ENCODE peak calls at places on chromosomes 13 and 19, in seven cellular contexts. O is transverse colon, G is breast epithelium, P is HepG2, I is suprapubic skin, M is GM23338, N is upper lobe of left lung. T is an unnamed sample.

GRCh38 chr19:40908981-40909380 is 26.9 kb upstream of the CYP2A7 start:
- DNase-seq in M (peak; percentile 56), I (no peak), O (no peak), P (no peak), G (no peak), N (no peak), T (peak; percentile 66)

GRCh38 chr13:33927315-33927714 is 109.4 kb downstream of the RFC3 start:
- DNase-seq in I (no peak), P (no peak), O (no peak), G (no peak), M (no peak), N (no peak), T (no peak)

GRCh38 chr13:34035676-34036325 is 217.9 kb downstream of the RFC3 start:
- DNase-seq in G (no peak), P (peak; percentile 57), I (no peak), N (no peak), M (no peak), O (no peak), T (no peak)

GRCh38 chr19:45423033-45423588 is 606 bp downstream of the ERCC1 start:
- DNase-seq in G (no peak), O (peak; percentile 99), I (peak; percentile 97), M (no peak), N (no peak), P (no peak), T (no peak)

GRCh38 chr13:88459335-88459734 is 788.2 kb downstream of the SLITRK5 start:
- DNase-seq in G (no peak), P (no peak), M (no peak), I (no peak), N (no peak), O (no peak), T (no peak)

GRCh38 chr19:45919678-45920077 is 5.1 kb upstream of the NANOS2 start:
- DNase-seq in I (no peak), O (no peak), M (peak; percentile 33), N (no peak), P (no peak), G (no peak), T (no peak)

GRCh38 chr19:11450570-11451326 is 15.3 kb downstream of the PRKCSH start:
- DNase-seq in N (no peak), G (no peak), O (no peak), P (no peak), M (no peak), I (no peak), T (no peak)

GRCh38 chr13:34161829-34162544 is 344.0 kb downstream of the RFC3 start:
- DNase-seq in G (no peak), N (no peak), M (no peak), O (no peak), P (peak; percentile 25), I (no peak), T (no peak)

GRCh38 chr13:76331948-76332712 is 554.1 kb downstream of the KCTD12 start:
- DNase-seq in N (no peak), M (no peak), I (no peak), G (no peak), P (no peak), O (no peak), T (no peak)

GRCh38 chr19:32324631-32325215 is 20.7 kb upstream of the ZNF507 start:
- DNase-seq in I (no peak), G (no peak), P (no peak), O (no peak), M (no peak), N (no peak), T (no peak)

DNA sequence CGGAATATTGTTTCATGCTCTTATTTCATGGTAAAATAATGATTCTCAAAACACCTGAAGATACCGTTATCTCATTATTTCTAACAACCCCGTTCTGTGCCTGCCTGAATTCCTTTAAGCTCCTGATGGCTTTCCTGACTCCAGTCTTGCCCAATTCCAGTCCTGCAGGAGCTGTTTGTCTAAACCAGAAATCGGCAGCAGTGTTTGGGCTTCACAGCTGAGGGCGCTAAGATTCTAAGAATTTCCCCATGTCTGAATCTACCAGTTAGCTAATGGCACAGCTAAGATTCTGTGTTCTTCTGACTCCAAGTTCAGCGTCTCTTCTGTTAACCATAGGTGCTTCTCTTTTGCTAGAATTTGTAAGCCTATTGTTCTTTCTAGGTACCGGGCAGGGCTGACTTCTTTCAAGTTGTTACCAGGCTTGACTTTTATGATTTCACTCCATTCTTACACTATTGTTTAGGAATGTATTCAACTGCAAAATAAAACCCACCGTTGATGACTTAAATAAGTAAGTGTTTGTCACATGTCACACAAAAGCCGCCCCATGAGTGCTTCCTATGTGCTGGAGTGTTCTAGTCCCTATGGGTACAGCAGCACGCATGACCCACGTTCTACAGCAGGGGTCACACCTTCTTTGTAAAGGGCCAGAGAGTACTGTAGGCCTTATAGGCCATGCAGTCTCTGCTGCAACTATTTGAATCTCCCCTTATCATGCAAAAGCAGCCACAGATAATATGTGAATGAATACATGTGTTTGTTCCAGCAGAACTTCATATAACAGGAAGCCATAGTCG is 168.2 kb upstream of the RNF113B start:
- DNase-seq in N (no peak), P (no peak), O (no peak), I (no peak), M (no peak), G (no peak), T (no peak)
- TF ChIP-seq CTCF in N (no peak), P (no peak), O (no peak), I (no peak), M (peak; percentile 19), G (no peak), T (no peak)

DNA sequence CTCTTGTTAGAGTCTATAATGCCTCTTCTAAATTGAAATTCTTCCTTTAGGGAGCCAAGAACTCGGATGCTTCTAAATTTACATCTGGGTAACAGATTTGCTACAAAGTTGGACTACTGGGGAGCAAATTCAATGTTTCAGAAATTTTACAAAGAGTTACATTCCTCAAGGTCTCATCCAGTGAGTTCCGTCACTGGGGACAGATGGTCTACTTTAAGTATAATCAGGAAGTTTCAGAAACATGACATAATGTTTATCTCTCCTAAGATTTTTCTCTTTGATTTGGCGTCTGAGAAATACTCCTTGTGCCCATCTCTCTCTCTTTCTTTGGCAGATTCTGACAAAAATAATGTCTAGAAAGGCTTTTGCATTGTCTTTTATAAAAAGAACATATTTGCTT is 81.5 kb upstream of the MBNL2 start:
- DNase-seq in I (no peak), P (no peak), O (no peak), M (no peak), G (no peak), N (no peak), T (no peak)
- TF ChIP-seq POLR2AphosphoS5 in I (no peak), P (no peak), O (no peak), M (no peak), G (no peak), N (no peak), T (no peak)

GRCh38 chr13:27622102-27622820 is 569 bp downstream of the POLR1D start:
- DNase-seq in P (peak; percentile 8), M (no peak), G (no peak), O (peak; percentile 35), N (no peak), I (no peak), T (no peak)
- TF ChIP-seq CTCF in P (no peak), M (no peak), G (no peak), O (peak; percentile 24), N (no peak), I (no peak), T (no peak)

GRCh38 chr13:22736084-22736767 is 444.6 kb upstream of the SGCG start:
- DNase-seq in M (no peak), O (no peak), N (peak; percentile 74), I (no peak), P (no peak), G (no peak), T (no peak)
- TF ChIP-seq POLR2AphosphoS5 in M (no peak), O (no peak), N (no peak), I (no peak), P (no peak), G (no peak), T (no peak)

GRCh38 chr19:41910992-41911888 is 17.0 kb downstream of the ERFL start:
- DNase-seq in N (no peak), O (no peak), I (no peak), P (no peak), M (no peak), G (no peak), T (no peak)
- TF ChIP-seq CTCF in N (no peak), O (no peak), I (no peak), P (no peak), M (no peak), G (no peak), T (no peak)

GRCh38 chr13:21526707-21527454 is 67.8 kb upstream of the ZDHHC20 start:
- DNase-seq in M (no peak), N (no peak), I (no peak), P (peak; percentile 89), G (no peak), O (no peak), T (no peak)

GRCh38 chr13:21518617-21519144 is 59.6 kb upstream of the ZDHHC20 start:
- DNase-seq in P (no peak), M (no peak), I (no peak), G (no peak), O (no peak), N (no peak), T (no peak)

GRCh38 chr13:21517576-21517975 is 58.5 kb upstream of the ZDHHC20 start:
- DNase-seq in N (peak; percentile 70), I (no peak), O (no peak), G (no peak), P (no peak), M (no peak), T (no peak)

GRCh38 chr13:21522130-21522529 is 63.0 kb upstream of the ZDHHC20 start:
- DNase-seq in P (no peak), G (no peak), M (no peak), I (no peak), O (no peak), N (no peak), T (no peak)

GRCh38 chr13:21522847-21523246 is 63.7 kb upstream of the ZDHHC20 start:
- DNase-seq in P (no peak), I (no peak), M (no peak), N (no peak), O (no peak), G (no peak), T (no peak)
- TF ChIP-seq POLR2AphosphoS5 in P (no peak), I (no peak), M (no peak), N (no peak), O (no peak), G (no peak), T (no peak)